ENCODE peak calls at places on chromosomes 13 and 19, in five cellular contexts. M is heart left ventricle, E is psoas muscle, K is mesendoderm, V is left lung. T is an unnamed sample. For H3K4me1, the result is how much of the 10 kb centered on the place peaks cover.

GRCh38 chr13:104534847-104535246 is 1468.6 kb upstream of the SLC10A2 start:
- DNase-seq in M (no peak), E (no peak), K (peak), V (no peak), T (no peak)

GRCh38 chr13:98242403-98242802 is 65.3 kb upstream of the RNF113B start:
- DNase-seq in M (no peak), E (no peak), K (no peak), V (no peak), T (no peak)

GRCh38 chr19:46839752-46840151 is 10.9 kb downstream of the AP2S1 start:
- DNase-seq in M (no peak), E (no peak), K (no peak), V (no peak), T (no peak)

GRCh38 chr13:72062566-72062965 is 195.6 kb upstream of the DACH1 start:
- DNase-seq in M (no peak), E (no peak), K (peak), V (no peak), T (no peak)

GRCh38 chr13:27183561-27184147 is 12.0 kb upstream of the USP12 start:
- DNase-seq in M (no peak), E (no peak), K (no peak), V (no peak), T (peak)

GRCh38 chr13:74675185-74675584 is 541.0 kb upstream of the KLF12 start:
- DNase-seq in M (no peak), E (no peak), K (no peak), V (no peak), T (no peak)

GRCh38 chr19:38685666-38686529 is 38.4 kb downstream of the ACTN4 start:
- DNase-seq in M (no peak), E (no peak), K (peak), V (no peak), T (peak)

GRCh38 chr19:46840157-46840942 is 10.3 kb downstream of the AP2S1 start:
- DNase-seq in M (no peak), E (peak), K (peak), V (no peak), T (peak)

GRCh38 chr13:40181203-40181845 is 485.1 kb downstream of the FOXO1 start:
- DNase-seq in M (no peak), E (no peak), K (peak), V (no peak), T (peak)

GRCh38 chr13:75514080-75515040 is 23.3 kb downstream of the COMMD6 start:
- DNase-seq in M (no peak), E (no peak), K (no peak), V (no peak), T (no peak)

GRCh38 chr13:22141636-22142035 is 470.8 kb downstream of the FGF9 start:
- DNase-seq in M (no peak), E (no peak), K (no peak), V (no peak), T (no peak)

GRCh38 chr13:24042710-24043440 is 117.6 kb upstream of the SPATA13 start:
- DNase-seq in M (no peak), E (no peak), K (no peak), V (no peak), T (no peak)

GRCh38 chr13:40329682-40330485 is 336.6 kb downstream of the FOXO1 start:
- DNase-seq in M (no peak), E (no peak), K (no peak), V (no peak), T (no peak)

GRCh38 chr13:30112602-30113435 is 194.5 kb downstream of the KATNAL1 start:
- DNase-seq in M (peak), E (peak), K (peak), V (peak), T (peak)

GRCh38 chr19:48481191-48481500 is 12.0 kb downstream of the CYTH2 start:
- DNase-seq in M (no peak), E (no peak), K (no peak), V (no peak), T (peak)

GRCh38 chr19:51356159-51356801 is 9.9 kb downstream of the ETFB start:
- DNase-seq in M (no peak), E (no peak), K (no peak), V (no peak), T (no peak)

GRCh38 chr19:2491130-2491801 is 15.3 kb downstream of the GADD45B start:
- DNase-seq in M (no peak), E (peak), K (no peak), V (peak), T (peak)

GRCh38 chr19:1616396-1616795 is 11.1 kb upstream of the UQCR11 start:
- DNase-seq in M (no peak), E (no peak), K (no peak), V (peak), T (no peak)

GRCh38 chr19:11881151-11881800 is 6.3 kb upstream of the ZNF69 start:
- DNase-seq in M (peak), E (no peak), K (peak), V (no peak), T (peak)

GRCh38 chr19:33390908-33391630 is 17.6 kb downstream of the CEBPG start:
- DNase-seq in M (peak), E (peak), K (no peak), V (peak), T (peak)

GRCh38 chr19:53868091-53868891 is 608 bp downstream of the MYADM start:
- DNase-seq in M (peak), E (peak), K (peak), V (peak), T (peak)

GRCh38 chr13:90416938-90417337 is 930.5 kb upstream of the MIR17HG start:
- DNase-seq in M (no peak), E (no peak), K (no peak), V (no peak), T (no peak)

GRCh38 chr13:19561585-19561984 is 253 bp upstream of the TPTE2 start:
- DNase-seq in M (no peak), E (no peak), K (no peak), V (peak), T (no peak)

GRCh38 chr13:86554066-86554465 is 754.8 kb upstream of the SLITRK6 start:
- DNase-seq in M (no peak), E (no peak), K (no peak), V (no peak), T (no peak)

GRCh38 chr19:45306040-45306439 is 16.6 kb downstream of the CKM start:
- DNase-seq in M (no peak), E (no peak), K (no peak), V (no peak), T (no peak)

GRCh38 chr13:99464441-99464949 is 36.8 kb upstream of the TM9SF2 start:
- DNase-seq in M (no peak), E (no peak), K (no peak), V (no peak), T (no peak)

GRCh38 chr13:108933061-108933460 is 303.6 kb downstream of the MYO16 start:
- DNase-seq in M (no peak), E (no peak), K (no peak), V (no peak), T (no peak)

GRCh38 chr13:106263801-106264200 is 271.7 kb downstream of the EFNB2 start:
- DNase-seq in M (no peak), E (no peak), K (no peak), V (no peak), T (no peak)

GRCh38 chr19:10074153-10074552 is 12.0 kb upstream of the SHFL start:
- DNase-seq in M (no peak), E (no peak), K (peak), V (no peak), T (no peak)

GRCh38 chr19:17004386-17004785 is 22.2 kb downstream of the CPAMD8 start:
- DNase-seq in M (no peak), E (no peak), K (no peak), V (no peak), T (no peak)

GRCh38 chr13:112185466-112185865 is 118.5 kb downstream of the SOX1 start:
- DNase-seq in M (no peak), E (no peak), K (no peak), V (no peak), T (no peak)

GRCh38 chr19:3057275-3057714 is 5.0 kb downstream of the TLE5 start:
- DNase-seq in M (peak), E (peak), K (peak), V (peak), T (peak)

GRCh38 chr13:90184355-90184754 is 1163.1 kb upstream of the MIR17HG start:
- DNase-seq in M (no peak), E (no peak), K (no peak), V (no peak), T (no peak)

GRCh38 chr13:76711515-76712182 is 174.6 kb downstream of the KCTD12 start:
- DNase-seq in M (peak), E (no peak), K (no peak), V (no peak), T (peak)

GRCh38 chr13:27928805-27929753 is 9.3 kb downstream of the PDX1 start:
- DNase-seq in M (no peak), E (no peak), K (no peak), V (no peak), T (no peak)

GRCh38 chr19:1251233-1251502 is 2.8 kb downstream of the MIDN start:
- DNase-seq in M (peak), E (peak), K (peak), V (peak), T (peak)

GRCh38 chr19:30864460-30865215 is 484.6 kb downstream of the TSHZ3 start:
- DNase-seq in M (no peak), E (no peak), K (no peak), V (no peak), T (no peak)

GRCh38 chr13:32134241-32134801 is 102.7 kb downstream of the FRY start:
- DNase-seq in M (no peak), E (no peak), K (no peak), V (no peak), T (no peak)

DNA sequence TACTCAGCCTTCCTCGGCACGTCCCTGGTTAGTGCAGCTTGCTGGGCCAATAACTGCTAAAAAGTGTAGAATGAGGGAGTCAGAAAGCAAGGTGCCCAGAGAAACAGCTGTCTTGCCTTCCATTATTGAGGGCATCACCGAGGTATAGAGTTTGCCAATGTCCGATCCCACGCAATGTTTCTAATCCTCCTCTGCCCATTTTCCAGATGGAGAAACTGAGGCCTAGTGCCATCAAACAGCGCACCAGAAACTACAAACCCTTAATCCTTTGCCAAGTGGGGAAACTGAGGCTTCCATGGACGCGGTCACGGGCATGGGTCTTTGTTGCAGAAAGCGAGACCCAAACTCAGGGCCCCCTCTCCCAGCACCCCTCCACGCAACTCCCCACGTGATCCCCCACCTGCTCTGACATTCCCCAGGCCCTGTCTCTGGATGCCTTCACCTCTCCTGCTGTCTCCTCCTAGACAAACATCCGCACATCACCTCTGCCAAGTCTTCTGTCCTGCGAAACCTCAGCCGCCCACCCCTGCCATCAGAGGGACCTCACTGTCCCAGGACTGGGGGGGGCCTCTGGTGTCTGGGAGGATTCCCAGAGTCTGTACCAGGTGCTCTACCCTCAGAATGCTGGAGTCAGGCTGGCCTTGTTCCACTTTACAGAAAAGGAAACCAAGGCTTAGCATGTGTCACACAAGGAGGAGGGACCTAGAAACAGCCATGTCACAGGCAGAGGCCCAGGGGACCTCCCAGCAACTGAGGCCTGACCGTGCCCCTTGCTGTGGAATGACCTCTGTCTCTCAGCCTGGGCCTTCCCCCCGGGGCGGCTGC is 930 bp upstream of the PDE4C start:
- DNase-seq in M (no peak), E (no peak), K (no peak), V (no peak), T (no peak)
- H3K4me1 ChIP-seq in M (under half), E (under half), K (under half), V (under half), T (under half)

GRCh38 chr13:51607165-51607564 is 22.9 kb downstream of the WDFY2 start:
- DNase-seq in M (no peak), E (no peak), K (no peak), V (no peak), T (no peak)
- H3K4me1 ChIP-seq in M (under half), E (under half), K (under half), V (under half), T (under half)

DNA sequence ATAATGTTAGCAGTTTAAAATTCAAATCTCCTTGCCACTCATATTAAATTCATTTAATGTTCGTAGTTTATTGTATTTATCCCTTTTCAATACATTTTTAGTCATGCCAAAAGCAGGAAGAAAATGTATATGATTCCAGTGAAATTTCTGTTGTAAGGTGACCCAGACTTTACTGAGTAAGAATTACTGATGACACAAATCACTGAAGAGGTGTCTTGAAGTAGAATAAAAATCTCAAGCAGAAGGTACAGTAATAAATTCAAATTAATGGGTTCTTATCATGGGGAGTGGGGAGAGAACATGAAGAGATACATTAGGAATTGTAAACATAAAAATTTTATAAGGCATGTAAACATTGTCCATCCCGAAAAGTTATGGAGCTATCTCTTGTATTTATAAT is 19.9 kb downstream of the STARD13 start:
- DNase-seq in M (no peak), E (no peak), K (no peak), V (no peak), T (no peak)
- H3K4me1 ChIP-seq in M (half or more), E (under half), K (under half), V (half or more), T (half or more)

GRCh38 chr19:42279148-42279901 is 10.3 kb downstream of the CIC start:
- DNase-seq in M (no peak), E (no peak), K (no peak), V (no peak), T (no peak)
- H3K4me1 ChIP-seq in M (half or more), E (half or more), K (under half), V (half or more), T (half or more)

DNA sequence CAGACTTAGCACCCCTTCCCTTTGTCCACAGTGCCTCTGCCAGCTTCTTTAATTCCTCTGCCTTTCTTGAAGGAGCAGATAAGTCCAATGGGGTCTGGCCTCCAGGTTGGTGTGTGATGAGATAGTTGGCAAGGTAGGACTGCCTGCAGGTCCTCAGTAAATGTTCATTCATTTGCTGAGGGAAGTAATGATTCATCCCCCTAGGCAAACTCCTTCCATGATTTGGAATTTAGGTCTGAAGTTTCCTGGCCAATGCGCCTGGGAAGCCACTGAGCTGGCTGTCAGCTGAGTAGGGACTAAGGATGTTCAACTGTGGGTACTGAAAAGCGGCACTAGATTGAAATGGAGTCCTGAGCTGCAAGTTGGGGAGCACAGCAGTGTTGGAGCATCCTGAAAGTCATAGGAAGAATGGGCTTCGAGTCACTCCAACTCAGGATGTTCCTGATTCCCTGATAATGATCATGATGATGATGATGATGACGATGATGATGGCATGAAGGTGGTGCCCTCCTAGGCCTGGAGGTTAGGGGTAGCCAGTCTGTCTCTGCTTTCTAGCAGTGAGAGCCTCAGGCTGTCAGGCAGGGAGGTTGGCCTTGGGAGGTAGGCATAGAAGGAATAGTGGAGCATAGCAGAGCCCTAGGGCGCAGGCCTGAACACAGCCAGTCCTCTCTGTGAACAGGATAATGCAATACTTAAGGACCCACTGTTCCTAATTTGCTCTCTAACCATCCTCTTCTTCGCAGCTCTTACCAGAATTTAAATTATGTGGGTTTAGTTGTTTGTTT is 44.7 kb downstream of the COL4A2 start:
- DNase-seq in M (no peak), E (no peak), K (no peak), V (no peak), T (no peak)
- H3K4me1 ChIP-seq in M (under half), E (under half), K (under half), V (under half), T (under half)

GRCh38 chr19:19486343-19487076 is 28.8 kb downstream of the TSSK6 start:
- DNase-seq in M (no peak), E (peak), K (no peak), V (peak), T (no peak)

GRCh38 chr19:19488041-19488874 is 27.1 kb downstream of the TSSK6 start:
- DNase-seq in M (peak), E (peak), K (peak), V (peak), T (peak)

GRCh38 chr19:19485161-19485997 is 30.0 kb downstream of the TSSK6 start:
- DNase-seq in M (no peak), E (peak), K (peak), V (peak), T (no peak)

GRCh38 chr19:19487077-19488040 is 28.0 kb downstream of the TSSK6 start:
- DNase-seq in M (no peak), E (peak), K (no peak), V (peak), T (no peak)

DNA sequence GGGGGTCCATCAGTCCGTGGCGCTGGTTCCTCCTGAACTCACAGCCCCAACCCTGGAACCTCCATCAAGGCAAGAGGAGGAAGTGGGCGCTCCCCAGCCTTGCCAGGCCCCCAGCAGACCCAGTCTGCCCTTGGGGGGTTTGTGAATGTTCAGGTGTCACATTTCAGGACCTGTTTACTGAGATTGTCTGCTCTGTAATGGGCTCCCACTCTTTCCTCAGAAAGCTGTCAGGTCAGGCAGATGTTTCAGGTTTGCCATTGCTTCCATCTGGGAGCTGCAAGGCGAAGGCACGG is 29.4 kb downstream of the TSSK6 start:
- DNase-seq in M (no peak), E (peak), K (no peak), V (peak), T (no peak)
- H3K4me1 ChIP-seq in M (half or more), E (under half), K (under half), V (half or more), T (half or more)

GRCh38 chr13:111178417-111178816 is 63.3 kb downstream of the ARHGEF7 start:
- DNase-seq in M (no peak), E (no peak), K (no peak), V (no peak), T (no peak)
- H3K4me1 ChIP-seq in M (half or more), E (half or more), K (under half), V (under half), T (under half)

T was measured in body of pancreas.